ENCODE peak calls at places on chromosomes 3 and 15, in five cellular contexts. K, X, W, L and P are unnamed samples.

GRCh38 chr15:79987969-79988368 is 17.0 kb upstream of the BCL2A1 start:
- DNase-seq in K (no peak), X (no peak), W (no peak), L (no peak), P (no peak)

GRCh38 chr3:14608298-14608697 is 43.3 kb upstream of the CCDC174 start:
- DNase-seq in K (no peak), X (no peak), W (no peak), L (no peak), P (no peak)

GRCh38 chr3:60756231-60756630 is 495.0 kb downstream of the FHIT start:
- DNase-seq in K (no peak), X (no peak), W (no peak), L (no peak), P (no peak)

GRCh38 chr3:82467051-82467450 is 705.6 kb upstream of the GBE1 start:
- DNase-seq in K (no peak), X (no peak), W (no peak), L (no peak), P (no peak)

GRCh38 chr3:159616234-159616825 is 372.3 kb upstream of the IL12A start:
- DNase-seq in K (no peak), X (no peak), W (no peak), L (peak), P (no peak)

GRCh38 chr15:29978411-29979382 is 104.1 kb upstream of the GOLGA8J start:
- DNase-seq in K (no peak), X (no peak), W (no peak), L (no peak), P (no peak)

GRCh38 chr3:94617312-94617711 is 554.5 kb downstream of the NSUN3 start:
- DNase-seq in K (no peak), X (no peak), W (no peak), L (no peak), P (no peak)

GRCh38 chr3:52774901-52775864 is 2.2 kb upstream of the ITIH1 start:
- DNase-seq in K (no peak), X (no peak), W (no peak), L (no peak), P (no peak)

GRCh38 chr15:39745415-39745814 is 37.2 kb downstream of the FSIP1 start:
- DNase-seq in K (no peak), X (no peak), W (no peak), L (no peak), P (no peak)

GRCh38 chr15:40471105-40471777 is 457 bp downstream of the CHST14 start:
- DNase-seq in K (no peak), X (peak), W (no peak), L (no peak), P (no peak)

GRCh38 chr3:89261673-89262072 is 154.3 kb downstream of the EPHA3 start:
- DNase-seq in K (no peak), X (no peak), W (no peak), L (no peak), P (no peak)

GRCh38 chr3:167892204-167892603 is 156.7 kb downstream of the SERPINI1 start:
- DNase-seq in K (no peak), X (no peak), W (no peak), L (no peak), P (no peak)